ENCODE peak calls at places on chromosomes 1 and 21, in eight cellular contexts. J is thoracic aorta; Q is neural progenitor cell; W is cardiac muscle cell; M is CD4-positive, alpha-beta memory T cell; H is mesenchymal stem cell; C is body of pancreas; Z is PC-3. U is an unnamed sample.

GRCh38 chr1:24901791-24902470 is 28.1 kb downstream of the RUNX3 start:
- DNase-seq in J (no peak), C (no peak), Q (no peak), W (no peak), M (no peak), Z (no peak), H (no peak), U (no peak)

GRCh38 chr21:46057111-46057709 is 40.7 kb upstream of the COL6A2 start:
- DNase-seq in J (no peak), Q (no peak), H (no peak), W (no peak), C (no peak), M (no peak), Z (no peak), U (no peak)

GRCh38 chr1:15027515-15027948 is 126.0 kb upstream of the TMEM51 start:
- DNase-seq in Q (peak; percentile 67), M (no peak), H (peak; percentile 63), W (peak; percentile 66), C (peak; percentile 84), Z (peak; percentile 73), J (no peak), U (no peak)

GRCh38 chr1:214259353-214259982 is 21.5 kb upstream of the SMYD2 start:
- DNase-seq in H (peak; percentile 26), C (no peak), W (no peak), J (no peak), M (no peak), Z (peak; percentile 37), Q (no peak), U (no peak)

GRCh38 chr1:231387770-231388669 is 34.1 kb downstream of the EGLN1 start:
- DNase-seq in H (peak; percentile 59), Q (no peak), W (no peak), Z (peak; percentile 74), J (no peak), C (no peak), M (no peak), U (peak; percentile 9)

GRCh38 chr1:54391450-54392071 is 14.6 kb downstream of the SSBP3 start:
- DNase-seq in M (no peak), C (no peak), J (no peak), Z (no peak), Q (peak; percentile 85), H (no peak), W (no peak), U (no peak)

GRCh38 chr1:21761052-21761451 is 21.9 kb downstream of the USP48 start:
- DNase-seq in Q (no peak), H (peak; percentile 62), W (no peak), J (no peak), Z (no peak), C (no peak), M (no peak), U (no peak)

GRCh38 chr1:231420959-231421615 is 1.0 kb downstream of the EGLN1 start:
- DNase-seq in H (peak; percentile 75), C (peak; percentile 68), W (peak; percentile 58), Z (peak; percentile 45), J (no peak), M (peak; percentile 31), Q (peak; percentile 66), U (peak; percentile 23)

GRCh38 chr1:190373705-190374336 is 103.8 kb downstream of the BRINP3 start:
- DNase-seq in C (no peak), Q (peak; percentile 57), W (peak; percentile 52), M (no peak), J (no peak), Z (peak; percentile 74), H (peak; percentile 3), U (no peak)

GRCh38 chr1:145720556-145720877 is 1.2 kb downstream of the CD160 start:
- DNase-seq in M (no peak), W (peak; percentile 30), J (no peak), Q (no peak), C (no peak), Z (peak; percentile 94), H (peak; percentile 77), U (no peak)

GRCh38 chr1:245874942-245875580 is 632.0 kb downstream of the SMYD3 start:
- DNase-seq in J (peak; percentile 4), M (no peak), C (peak; percentile 51), H (peak; percentile 95), W (peak; percentile 100), Z (no peak), Q (no peak), U (no peak)

GRCh38 chr21:16073571-16073970 is 343.8 kb downstream of the USP25 start:
- DNase-seq in Z (no peak), Q (no peak), M (no peak), H (no peak), J (no peak), W (no peak), C (no peak), U (no peak)

GRCh38 chr1:38932496-38933014 is 9.1 kb downstream of the RHBDL2 start:
- DNase-seq in W (no peak), J (no peak), H (no peak), Z (no peak), C (no peak), M (no peak), Q (no peak), U (no peak)

GRCh38 chr1:10635992-10636391 is 160.5 kb downstream of the CASZ1 start:
- DNase-seq in H (no peak), J (peak; percentile 22), C (no peak), M (no peak), Z (no peak), W (no peak), Q (no peak), U (no peak)

GRCh38 chr1:10638559-10639300 is 157.7 kb downstream of the CASZ1 start:
- DNase-seq in H (no peak), Z (no peak), Q (peak; percentile 73), C (no peak), J (no peak), W (no peak), M (no peak), U (no peak)

GRCh38 chr1:10639301-10640078 is 157.0 kb downstream of the CASZ1 start:
- DNase-seq in H (peak; percentile 7), W (peak; percentile 22), M (no peak), Q (no peak), Z (no peak), C (no peak), J (no peak), U (no peak)

GRCh38 chr1:10637400-10637799 is 159.0 kb downstream of the CASZ1 start:
- DNase-seq in Q (no peak), J (no peak), Z (no peak), H (no peak), W (no peak), C (no peak), M (no peak), U (no peak)

GRCh38 chr1:10637833-10638558 is 158.4 kb downstream of the CASZ1 start:
- DNase-seq in Q (no peak), Z (no peak), H (no peak), W (no peak), M (peak; percentile 22), C (no peak), J (no peak), U (no peak)
- H3K4me3 ChIP-seq in Q (peak overlapping the region; percentile 48), Z (no peak overlapping the region), H (peak overlapping the region; percentile 51), W (no peak overlapping the region), M (peak overlapping the region; percentile 14), C (no peak overlapping the region), J (peak overlapping the region; percentile 50), U (no peak overlapping the region)

GRCh38 chr1:237043846-237044636 is 2.1 kb downstream of the RYR2 start:
- DNase-seq in M (no peak), C (no peak), Z (no peak), W (no peak), H (no peak), Q (peak; percentile 38), J (no peak), U (no peak)
- H3K4me1 ChIP-seq in M (no peaks in the 10 kb centered on the region), C (peaks cover 18% of the 10 kb centered on the region), Z (no peaks in the 10 kb centered on the region), W (peaks cover 39% of the 10 kb centered on the region), H (peaks cover 16% of the 10 kb centered on the region), Q (peaks cover 11% of the 10 kb centered on the region), J (peaks cover 30% of the 10 kb centered on the region), U (peaks cover 3% of the 10 kb centered on the region)

DNA sequence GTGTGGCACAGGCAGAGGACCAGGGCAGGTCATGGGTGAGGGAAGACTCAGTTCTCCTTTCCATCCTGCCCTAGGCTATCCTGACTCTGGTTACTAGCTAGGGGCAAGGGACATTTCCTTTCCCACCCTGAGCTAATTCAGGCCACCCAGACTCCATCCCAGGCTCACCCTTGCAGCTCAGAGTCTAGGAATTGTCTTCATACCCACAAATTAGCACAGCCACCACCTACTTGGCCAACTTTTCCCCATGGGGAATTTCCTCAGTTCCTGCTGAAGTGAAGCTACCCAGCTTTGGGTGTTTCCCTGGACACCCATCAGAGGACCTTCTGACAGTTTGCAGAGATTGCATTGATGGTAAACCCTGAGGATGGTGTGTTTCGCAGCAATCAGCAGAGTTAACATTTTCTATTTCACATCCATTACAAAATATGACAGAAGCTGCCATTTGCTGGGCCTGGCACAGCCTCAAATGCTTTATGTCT is 20.3 kb upstream of the RNF19B start:
- DNase-seq in Z (no peak), J (no peak), H (no peak), M (no peak), W (no peak), C (no peak), Q (no peak), U (no peak)
- H3K27ac ChIP-seq in Z (no peak overlapping the region), J (no peak overlapping the region), H (no peak overlapping the region), M (peak overlapping the region; percentile 67), W (no peak overlapping the region), C (no peak overlapping the region), Q (no peak overlapping the region), U (peak overlapping the region; percentile 39)

DNA sequence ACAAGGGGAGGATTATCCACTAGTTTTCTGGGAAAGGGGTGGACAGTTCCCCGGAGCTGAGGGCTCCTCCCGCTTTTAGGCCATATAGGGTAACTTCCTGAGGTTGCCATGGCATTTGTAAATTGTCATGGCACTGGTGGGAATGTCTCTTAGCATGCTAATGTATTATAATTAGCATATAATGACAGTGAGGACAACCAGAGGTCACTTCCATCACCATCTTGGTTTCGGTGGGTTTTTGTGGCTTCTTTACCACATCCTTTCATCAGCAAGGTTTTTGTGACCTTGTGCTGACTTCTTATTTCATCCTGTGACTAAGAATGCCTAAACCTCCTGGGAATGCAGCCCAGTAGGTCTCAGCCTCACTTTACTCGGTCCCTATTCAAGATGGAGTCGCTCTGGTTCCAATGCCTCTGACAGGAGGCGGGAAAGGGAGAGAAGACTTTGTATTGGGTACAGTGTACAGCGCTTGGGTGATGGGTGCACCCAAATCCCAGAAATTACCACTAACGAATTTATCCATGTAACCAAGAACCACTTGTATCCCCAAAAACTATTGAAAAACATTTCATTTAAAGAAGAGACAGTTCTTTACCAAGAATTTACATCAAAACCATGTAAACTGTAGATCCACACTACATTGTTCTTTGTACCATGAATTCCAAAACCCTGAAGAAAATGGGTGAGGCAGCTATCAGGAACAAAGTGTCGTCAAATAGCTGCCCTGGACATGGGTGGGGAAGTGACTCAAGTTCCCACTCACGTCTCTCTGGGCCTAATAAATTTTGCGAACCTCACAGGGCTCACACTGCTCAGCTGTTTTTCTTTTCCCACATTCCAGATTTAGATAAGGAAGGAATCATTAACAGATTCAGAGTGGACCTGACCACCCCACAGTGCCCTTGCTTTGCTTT is 8.9 kb upstream of the SLC2A5 start:
- DNase-seq in M (no peak), J (no peak), C (no peak), W (peak; percentile 27), H (peak; percentile 88), Z (peak; percentile 70), Q (no peak), U (no peak)
- H3K4me3 ChIP-seq in M (no peak overlapping the region), J (no peak overlapping the region), C (no peak overlapping the region), W (no peak overlapping the region), H (no peak overlapping the region), Z (no peak overlapping the region), Q (no peak overlapping the region), U (no peak overlapping the region)

GRCh38 chr1:5616366-5617178 is 375.7 kb downstream of the NPHP4 start:
- DNase-seq in W (no peak), M (no peak), C (no peak), H (no peak), Z (no peak), Q (no peak), J (no peak), U (no peak)
- H3K4me1 ChIP-seq in W (no peaks in the 10 kb centered on the region), M (no peaks in the 10 kb centered on the region), C (no peaks in the 10 kb centered on the region), H (no peaks in the 10 kb centered on the region), Z (no peaks in the 10 kb centered on the region), Q (no peaks in the 10 kb centered on the region), J (no peaks in the 10 kb centered on the region), U (no peaks in the 10 kb centered on the region)

GRCh38 chr21:44748621-44749020 is 37.2 kb upstream of the TSPEAR start:
- DNase-seq in M (no peak), C (no peak), W (no peak), J (no peak), Q (no peak), Z (no peak), H (no peak), U (no peak)
- H3K27ac ChIP-seq in M (no peak overlapping the region), C (no peak overlapping the region), W (no peak overlapping the region), J (no peak overlapping the region), Q (no peak overlapping the region), Z (no peak overlapping the region), H (no peak overlapping the region), U (no peak overlapping the region)

U was measured in CD4-positive, CD25-positive, alpha-beta regulatory T cell.